ENCODE peak calls at places on chromosomes 12 and 14, in nine cellular contexts. One of them, this sample, is unnamed.

GRCh38 chr14:93967637-93968250 is 8.6 kb downstream of the ASB2 start:
- DNase-seq in HT1080: no peak
- DNase-seq in NCI-H446: no peak
- DNase-seq in lung: no peak
- DNase-seq in activated CD4-positive, CD25-positive, alpha-beta regulatory T cell treated with anti-CD3 and anti-CD28 coated beads, Interleukin-2, amount 50 U/mL, for 16 hours: no peak
- DNase-seq in T-helper 17 cell: no peak
- DNase-seq in endothelial cell: no peak
- DNase-seq in esophagus squamous epithelium: no peak
- DNase-seq in naive B cell: peak
- DNase-seq in this sample: no peak

GRCh38 chr14:63223596-63223995 is 19.4 kb downstream of the RHOJ start:
- DNase-seq in NCI-H446: no peak
- DNase-seq in lung: no peak
- DNase-seq in activated CD4-positive, CD25-positive, alpha-beta regulatory T cell treated with anti-CD3 and anti-CD28 coated beads, Interleukin-2, amount 50 U/mL, for 16 hours: no peak
- DNase-seq in HT1080: no peak
- DNase-seq in esophagus squamous epithelium: no peak
- DNase-seq in naive B cell: no peak
- DNase-seq in endothelial cell: no peak
- DNase-seq in T-helper 17 cell: no peak
- DNase-seq in this sample: no peak

GRCh38 chr12:126309278-126309677 is 1244.0 kb downstream of the AACS start:
- DNase-seq in NCI-H446: no peak
- DNase-seq in lung: no peak
- DNase-seq in T-helper 17 cell: no peak
- DNase-seq in naive B cell: no peak
- DNase-seq in HT1080: no peak
- DNase-seq in esophagus squamous epithelium: no peak
- DNase-seq in activated CD4-positive, CD25-positive, alpha-beta regulatory T cell treated with anti-CD3 and anti-CD28 coated beads, Interleukin-2, amount 50 U/mL, for 16 hours: no peak
- DNase-seq in endothelial cell: no peak
- DNase-seq in this sample: no peak

GRCh38 chr14:96507723-96508122 is 5.5 kb downstream of the PAPOLA start:
- DNase-seq in NCI-H446: no peak
- DNase-seq in lung: no peak
- DNase-seq in HT1080: no peak
- DNase-seq in endothelial cell: no peak
- DNase-seq in naive B cell: no peak
- DNase-seq in T-helper 17 cell: no peak
- DNase-seq in esophagus squamous epithelium: no peak
- DNase-seq in activated CD4-positive, CD25-positive, alpha-beta regulatory T cell treated with anti-CD3 and anti-CD28 coated beads, Interleukin-2, amount 50 U/mL, for 16 hours: no peak
- DNase-seq in this sample: no peak

GRCh38 chr14:85711620-85712019 is 181.7 kb downstream of the FLRT2 start:
- DNase-seq in HT1080: no peak
- DNase-seq in naive B cell: no peak
- DNase-seq in NCI-H446: no peak
- DNase-seq in activated CD4-positive, CD25-positive, alpha-beta regulatory T cell treated with anti-CD3 and anti-CD28 coated beads, Interleukin-2, amount 50 U/mL, for 16 hours: no peak
- DNase-seq in T-helper 17 cell: no peak
- DNase-seq in lung: no peak
- DNase-seq in esophagus squamous epithelium: no peak
- DNase-seq in endothelial cell: no peak
- DNase-seq in this sample: no peak

GRCh38 chr14:44149597-44149996 is 357.5 kb downstream of the FSCB start:
- DNase-seq in NCI-H446: peak
- DNase-seq in esophagus squamous epithelium: no peak
- DNase-seq in lung: no peak
- DNase-seq in naive B cell: no peak
- DNase-seq in HT1080: peak
- DNase-seq in endothelial cell: peak
- DNase-seq in T-helper 17 cell: no peak
- DNase-seq in activated CD4-positive, CD25-positive, alpha-beta regulatory T cell treated with anti-CD3 and anti-CD28 coated beads, Interleukin-2, amount 50 U/mL, for 16 hours: no peak
- DNase-seq in this sample: no peak

GRCh38 chr12:89192419-89192818 is 159.9 kb downstream of the DUSP6 start:
- DNase-seq in HT1080: no peak
- DNase-seq in NCI-H446: no peak
- DNase-seq in lung: no peak
- DNase-seq in endothelial cell: no peak
- DNase-seq in T-helper 17 cell: no peak
- DNase-seq in esophagus squamous epithelium: no peak
- DNase-seq in activated CD4-positive, CD25-positive, alpha-beta regulatory T cell treated with anti-CD3 and anti-CD28 coated beads, Interleukin-2, amount 50 U/mL, for 16 hours: no peak
- DNase-seq in naive B cell: no peak
- DNase-seq in this sample: no peak

GRCh38 chr14:71803539-71804260 is 128.5 kb upstream of the RGS6 start:
- DNase-seq in activated CD4-positive, CD25-positive, alpha-beta regulatory T cell treated with anti-CD3 and anti-CD28 coated beads, Interleukin-2, amount 50 U/mL, for 16 hours: no peak
- DNase-seq in NCI-H446: no peak
- DNase-seq in esophagus squamous epithelium: no peak
- DNase-seq in naive B cell: no peak
- DNase-seq in lung: no peak
- DNase-seq in HT1080: peak
- DNase-seq in endothelial cell: no peak
- DNase-seq in T-helper 17 cell: no peak
- DNase-seq in this sample: no peak

GRCh38 chr14:23306412-23307145 is at the start of gene BCL2L2:
- DNase-seq in esophagus squamous epithelium: no peak
- DNase-seq in naive B cell: no peak
- DNase-seq in HT1080: peak
- DNase-seq in NCI-H446: peak
- DNase-seq in T-helper 17 cell: no peak
- DNase-seq in activated CD4-positive, CD25-positive, alpha-beta regulatory T cell treated with anti-CD3 and anti-CD28 coated beads, Interleukin-2, amount 50 U/mL, for 16 hours: no peak
- DNase-seq in endothelial cell: peak
- DNase-seq in lung: peak
- DNase-seq in this sample: no peak

GRCh38 chr12:116528498-116528897 is 30.7 kb upstream of the MAP1LC3B2 start:
- DNase-seq in lung: no peak
- DNase-seq in T-helper 17 cell: no peak
- DNase-seq in naive B cell: no peak
- DNase-seq in esophagus squamous epithelium: no peak
- DNase-seq in activated CD4-positive, CD25-positive, alpha-beta regulatory T cell treated with anti-CD3 and anti-CD28 coated beads, Interleukin-2, amount 50 U/mL, for 16 hours: no peak
- DNase-seq in HT1080: no peak
- DNase-seq in NCI-H446: no peak
- DNase-seq in endothelial cell: no peak
- DNase-seq in this sample: no peak

GRCh38 chr12:132747395-132747794 is 14.2 kb downstream of the ANKLE2 start:
- DNase-seq in HT1080: no peak
- DNase-seq in endothelial cell: no peak
- DNase-seq in NCI-H446: no peak
- DNase-seq in naive B cell: no peak
- DNase-seq in T-helper 17 cell: no peak
- DNase-seq in lung: no peak
- DNase-seq in activated CD4-positive, CD25-positive, alpha-beta regulatory T cell treated with anti-CD3 and anti-CD28 coated beads, Interleukin-2, amount 50 U/mL, for 16 hours: no peak
- DNase-seq in esophagus squamous epithelium: no peak
- DNase-seq in this sample: no peak

GRCh38 chr14:99259327-99259726 is 12.7 kb downstream of the BCL11B start:
- DNase-seq in T-helper 17 cell: no peak
- DNase-seq in HT1080: no peak
- DNase-seq in endothelial cell: no peak
- DNase-seq in esophagus squamous epithelium: no peak
- DNase-seq in activated CD4-positive, CD25-positive, alpha-beta regulatory T cell treated with anti-CD3 and anti-CD28 coated beads, Interleukin-2, amount 50 U/mL, for 16 hours: no peak
- DNase-seq in NCI-H446: no peak
- DNase-seq in lung: no peak
- DNase-seq in naive B cell: no peak
- DNase-seq in this sample: no peak

GRCh38 chr12:22684124-22684523 is 59.2 kb downstream of the ETNK1 start:
- DNase-seq in lung: no peak
- DNase-seq in HT1080: no peak
- DNase-seq in endothelial cell: no peak
- DNase-seq in activated CD4-positive, CD25-positive, alpha-beta regulatory T cell treated with anti-CD3 and anti-CD28 coated beads, Interleukin-2, amount 50 U/mL, for 16 hours: no peak
- DNase-seq in T-helper 17 cell: no peak
- DNase-seq in naive B cell: no peak
- DNase-seq in NCI-H446: no peak
- DNase-seq in esophagus squamous epithelium: no peak
- DNase-seq in this sample: no peak

GRCh38 chr12:49109631-49110172 is 945 bp downstream of the LMBR1L start:
- DNase-seq in lung: no peak
- DNase-seq in NCI-H446: no peak
- DNase-seq in endothelial cell: no peak
- DNase-seq in esophagus squamous epithelium: no peak
- DNase-seq in naive B cell: no peak
- DNase-seq in activated CD4-positive, CD25-positive, alpha-beta regulatory T cell treated with anti-CD3 and anti-CD28 coated beads, Interleukin-2, amount 50 U/mL, for 16 hours: no peak
- DNase-seq in T-helper 17 cell: no peak
- DNase-seq in HT1080: no peak
- DNase-seq in this sample: no peak

GRCh38 chr12:4829793-4830162 is 79.9 kb upstream of the KCNA1 start:
- DNase-seq in activated CD4-positive, CD25-positive, alpha-beta regulatory T cell treated with anti-CD3 and anti-CD28 coated beads, Interleukin-2, amount 50 U/mL, for 16 hours: no peak
- DNase-seq in T-helper 17 cell: no peak
- DNase-seq in endothelial cell: no peak
- DNase-seq in lung: no peak
- DNase-seq in naive B cell: no peak
- DNase-seq in NCI-H446: peak
- DNase-seq in HT1080: no peak
- DNase-seq in esophagus squamous epithelium: no peak
- DNase-seq in this sample: no peak

GRCh38 chr12:64218597-64218996 is 3.5 kb downstream of the KICS2 start:
- DNase-seq in endothelial cell: no peak
- DNase-seq in naive B cell: no peak
- DNase-seq in NCI-H446: no peak
- DNase-seq in T-helper 17 cell: no peak
- DNase-seq in HT1080: no peak
- DNase-seq in esophagus squamous epithelium: no peak
- DNase-seq in lung: no peak
- DNase-seq in activated CD4-positive, CD25-positive, alpha-beta regulatory T cell treated with anti-CD3 and anti-CD28 coated beads, Interleukin-2, amount 50 U/mL, for 16 hours: no peak
- DNase-seq in this sample: no peak

GRCh38 chr12:31959701-31960391 is 631 bp downstream of the RESF1 start:
- DNase-seq in esophagus squamous epithelium: peak
- DNase-seq in lung: peak
- DNase-seq in HT1080: peak
- DNase-seq in naive B cell: peak
- DNase-seq in NCI-H446: peak
- DNase-seq in T-helper 17 cell: peak
- DNase-seq in activated CD4-positive, CD25-positive, alpha-beta regulatory T cell treated with anti-CD3 and anti-CD28 coated beads, Interleukin-2, amount 50 U/mL, for 16 hours: peak
- DNase-seq in endothelial cell: peak
- DNase-seq in this sample: no peak

GRCh38 chr14:26594756-26595545 is 2.9 kb downstream of the NOVA1 start:
- DNase-seq in T-helper 17 cell: no peak
- DNase-seq in naive B cell: no peak
- DNase-seq in lung: no peak
- DNase-seq in esophagus squamous epithelium: no peak
- DNase-seq in NCI-H446: peak
- DNase-seq in HT1080: no peak
- DNase-seq in activated CD4-positive, CD25-positive, alpha-beta regulatory T cell treated with anti-CD3 and anti-CD28 coated beads, Interleukin-2, amount 50 U/mL, for 16 hours: no peak
- DNase-seq in endothelial cell: no peak
- DNase-seq in this sample: no peak

GRCh38 chr12:71787574-71787973 is 32.9 kb downstream of the RAB21 start:
- DNase-seq in NCI-H446: no peak
- DNase-seq in HT1080: no peak
- DNase-seq in naive B cell: no peak
- DNase-seq in endothelial cell: no peak
- DNase-seq in T-helper 17 cell: no peak
- DNase-seq in esophagus squamous epithelium: no peak
- DNase-seq in lung: no peak
- DNase-seq in activated CD4-positive, CD25-positive, alpha-beta regulatory T cell treated with anti-CD3 and anti-CD28 coated beads, Interleukin-2, amount 50 U/mL, for 16 hours: no peak
- DNase-seq in this sample: peak

GRCh38 chr12:112350593-112351592 is 31.3 kb downstream of the HECTD4 start:
- DNase-seq in activated CD4-positive, CD25-positive, alpha-beta regulatory T cell treated with anti-CD3 and anti-CD28 coated beads, Interleukin-2, amount 50 U/mL, for 16 hours: no peak
- DNase-seq in HT1080: no peak
- DNase-seq in naive B cell: no peak
- DNase-seq in endothelial cell: no peak
- DNase-seq in lung: no peak
- DNase-seq in T-helper 17 cell: no peak
- DNase-seq in esophagus squamous epithelium: no peak
- DNase-seq in NCI-H446: no peak
- DNase-seq in this sample: no peak

GRCh38 chr12:66132408-66132807 is 1.9 kb upstream of the LLPH start:
- DNase-seq in esophagus squamous epithelium: no peak
- DNase-seq in NCI-H446: no peak
- DNase-seq in naive B cell: no peak
- DNase-seq in endothelial cell: no peak
- DNase-seq in T-helper 17 cell: no peak
- DNase-seq in lung: no peak
- DNase-seq in HT1080: peak
- DNase-seq in activated CD4-positive, CD25-positive, alpha-beta regulatory T cell treated with anti-CD3 and anti-CD28 coated beads, Interleukin-2, amount 50 U/mL, for 16 hours: no peak
- DNase-seq in this sample: no peak

GRCh38 chr14:49634547-49635334 is at the start of gene DNAAF2:
- DNase-seq in NCI-H446: peak
- DNase-seq in HT1080: peak
- DNase-seq in activated CD4-positive, CD25-positive, alpha-beta regulatory T cell treated with anti-CD3 and anti-CD28 coated beads, Interleukin-2, amount 50 U/mL, for 16 hours: peak
- DNase-seq in T-helper 17 cell: peak
- DNase-seq in naive B cell: peak
- DNase-seq in lung: peak
- DNase-seq in endothelial cell: peak
- DNase-seq in esophagus squamous epithelium: peak
- DNase-seq in this sample: no peak

GRCh38 chr12:129351481-129351880 is 498.2 kb downstream of the GLT1D1 start:
- DNase-seq in endothelial cell: no peak
- DNase-seq in T-helper 17 cell: no peak
- DNase-seq in NCI-H446: no peak
- DNase-seq in esophagus squamous epithelium: no peak
- DNase-seq in HT1080: no peak
- DNase-seq in naive B cell: no peak
- DNase-seq in lung: no peak
- DNase-seq in activated CD4-positive, CD25-positive, alpha-beta regulatory T cell treated with anti-CD3 and anti-CD28 coated beads, Interleukin-2, amount 50 U/mL, for 16 hours: no peak
- DNase-seq in this sample: no peak

GRCh38 chr12:85273411-85274075 is 6.5 kb upstream of the ALX1 start:
- DNase-seq in naive B cell: no peak
- DNase-seq in esophagus squamous epithelium: no peak
- DNase-seq in lung: no peak
- DNase-seq in HT1080: no peak
- DNase-seq in T-helper 17 cell: no peak
- DNase-seq in endothelial cell: peak
- DNase-seq in activated CD4-positive, CD25-positive, alpha-beta regulatory T cell treated with anti-CD3 and anti-CD28 coated beads, Interleukin-2, amount 50 U/mL, for 16 hours: no peak
- DNase-seq in NCI-H446: no peak
- DNase-seq in this sample: no peak

GRCh38 chr12:89875809-89876208 is 167.2 kb upstream of the ATP2B1 start:
- DNase-seq in naive B cell: no peak
- DNase-seq in T-helper 17 cell: no peak
- DNase-seq in NCI-H446: peak
- DNase-seq in activated CD4-positive, CD25-positive, alpha-beta regulatory T cell treated with anti-CD3 and anti-CD28 coated beads, Interleukin-2, amount 50 U/mL, for 16 hours: no peak
- DNase-seq in esophagus squamous epithelium: no peak
- DNase-seq in endothelial cell: no peak
- DNase-seq in HT1080: no peak
- DNase-seq in lung: no peak
- DNase-seq in this sample: no peak

GRCh38 chr12:108449478-108449877 is 65.6 kb upstream of the FICD start:
- DNase-seq in activated CD4-positive, CD25-positive, alpha-beta regulatory T cell treated with anti-CD3 and anti-CD28 coated beads, Interleukin-2, amount 50 U/mL, for 16 hours: no peak
- DNase-seq in naive B cell: no peak
- DNase-seq in HT1080: no peak
- DNase-seq in NCI-H446: no peak
- DNase-seq in endothelial cell: no peak
- DNase-seq in T-helper 17 cell: no peak
- DNase-seq in esophagus squamous epithelium: no peak
- DNase-seq in lung: no peak
- DNase-seq in this sample: no peak

GRCh38 chr14:92449404-92449975 is 64.1 kb upstream of the RIN3 start:
- DNase-seq in HT1080: no peak
- DNase-seq in lung: no peak
- DNase-seq in T-helper 17 cell: no peak
- DNase-seq in esophagus squamous epithelium: no peak
- DNase-seq in activated CD4-positive, CD25-positive, alpha-beta regulatory T cell treated with anti-CD3 and anti-CD28 coated beads, Interleukin-2, amount 50 U/mL, for 16 hours: no peak
- DNase-seq in endothelial cell: no peak
- DNase-seq in naive B cell: no peak
- DNase-seq in NCI-H446: no peak
- DNase-seq in this sample: no peak

GRCh38 chr14:102540310-102541028 is 30.9 kb upstream of the ANKRD9 start:
- DNase-seq in naive B cell: no peak
- DNase-seq in NCI-H446: peak
- DNase-seq in T-helper 17 cell: no peak
- DNase-seq in esophagus squamous epithelium: no peak
- DNase-seq in activated CD4-positive, CD25-positive, alpha-beta regulatory T cell treated with anti-CD3 and anti-CD28 coated beads, Interleukin-2, amount 50 U/mL, for 16 hours: no peak
- DNase-seq in lung: no peak
- DNase-seq in endothelial cell: no peak
- DNase-seq in HT1080: no peak
- DNase-seq in this sample: no peak

GRCh38 chr12:90333939-90334338 is 621.0 kb downstream of the CCER1 start:
- DNase-seq in endothelial cell: no peak
- DNase-seq in HT1080: peak
- DNase-seq in lung: no peak
- DNase-seq in esophagus squamous epithelium: no peak
- DNase-seq in naive B cell: no peak
- DNase-seq in NCI-H446: no peak
- DNase-seq in activated CD4-positive, CD25-positive, alpha-beta regulatory T cell treated with anti-CD3 and anti-CD28 coated beads, Interleukin-2, amount 50 U/mL, for 16 hours: no peak
- DNase-seq in T-helper 17 cell: no peak
- DNase-seq in this sample: no peak

GRCh38 chr12:103924761-103925641 is 5.2 kb upstream of the HSP90B1 start:
- DNase-seq in naive B cell: no peak
- DNase-seq in activated CD4-positive, CD25-positive, alpha-beta regulatory T cell treated with anti-CD3 and anti-CD28 coated beads, Interleukin-2, amount 50 U/mL, for 16 hours: peak
- DNase-seq in T-helper 17 cell: no peak
- DNase-seq in endothelial cell: no peak
- DNase-seq in lung: no peak
- DNase-seq in esophagus squamous epithelium: no peak
- DNase-seq in NCI-H446: peak
- DNase-seq in HT1080: peak
- DNase-seq in this sample: no peak

GRCh38 chr14:77037886-77038511 is 9.5 kb upstream of the IRF2BPL start:
- DNase-seq in NCI-H446: no peak
- DNase-seq in HT1080: peak
- DNase-seq in activated CD4-positive, CD25-positive, alpha-beta regulatory T cell treated with anti-CD3 and anti-CD28 coated beads, Interleukin-2, amount 50 U/mL, for 16 hours: no peak
- DNase-seq in esophagus squamous epithelium: no peak
- DNase-seq in endothelial cell: no peak
- DNase-seq in lung: no peak
- DNase-seq in T-helper 17 cell: peak
- DNase-seq in naive B cell: no peak
- DNase-seq in this sample: no peak

This sample was measured in SIG-M5.